ENCODE peak calls at places on chromosomes 16 and 17, in four cellular contexts. J is K562, A is HepG2, T is HCT116. M is an unnamed sample.

GRCh38 chr17:43908111-43908721 is 880 bp upstream of the MPP2 start:
- DNase-seq in A (no peak), T (peak; percentile 62), J (peak; percentile 78), M (no peak)

GRCh38 chr16:75021410-75021809 is 22.6 kb downstream of the ZNRF1 start:
- DNase-seq in J (no peak), A (no peak), T (no peak), M (no peak)

GRCh38 chr16:70529051-70529777 is 5.6 kb downstream of the SF3B3 start:
- DNase-seq in A (peak; percentile 36), T (peak; percentile 15), J (no peak), M (no peak)

GRCh38 chr17:42459256-42459982 is 741 bp downstream of the ATP6V0A1 start:
- DNase-seq in J (peak; percentile 61), A (peak; percentile 65), T (no peak), M (no peak)

GRCh38 chr16:27829975-27830374 is 233.5 kb downstream of the GSG1L start:
- DNase-seq in J (no peak), A (no peak), T (no peak), M (no peak)

GRCh38 chr17:19317359-19318095 is 45.0 kb downstream of the B9D1 start:
- DNase-seq in J (peak; percentile 73), T (peak; percentile 57), A (peak; percentile 89), M (no peak)

GRCh38 chr17:330993-331701 is 21.5 kb downstream of the RPH3AL start:
- DNase-seq in T (no peak), A (no peak), J (no peak), M (no peak)

GRCh38 chr17:17079336-17079735 is 37.1 kb downstream of the MPRIP start:
- DNase-seq in A (no peak), J (no peak), T (no peak), M (no peak)

GRCh38 chr17:34318474-34318873 is 761 bp upstream of the CCL8 start:
- DNase-seq in A (no peak), T (peak; percentile 4), J (peak; percentile 48), M (no peak)

GRCh38 chr17:72092710-72093322 is 28.0 kb upstream of the SOX9 start:
- DNase-seq in J (no peak), A (peak; percentile 98), T (no peak), M (no peak)

GRCh38 chr17:2075336-2076056 is 20.6 kb downstream of the HIC1 start:
- DNase-seq in A (no peak), T (no peak), J (no peak), M (no peak)

GRCh38 chr17:705011-705410 is 9.6 kb downstream of the VPS53 start:
- DNase-seq in T (no peak), J (no peak), A (no peak), M (no peak)

GRCh38 chr17:61997649-61998048 is 67.4 kb downstream of the MED13 start:
- DNase-seq in A (no peak), J (no peak), T (no peak), M (no peak)

GRCh38 chr16:80274576-80275191 is 266.1 kb upstream of the DYNLRB2 start:
- DNase-seq in A (no peak), J (no peak), T (no peak), M (no peak)

GRCh38 chr17:58364270-58364942 is 12.4 kb upstream of the SUPT4H1 start:
- DNase-seq in T (no peak), J (peak; percentile 88), A (peak; percentile 84), M (no peak)

GRCh38 chr17:82691714-82692113 is 6.8 kb downstream of the RAB40B start:
- DNase-seq in T (no peak), J (no peak), A (no peak), M (no peak)

GRCh38 chr17:13589658-13590057 is 12.1 kb downstream of the HS3ST3A1 start:
- DNase-seq in T (no peak), J (no peak), A (no peak), M (no peak)

GRCh38 chr16:53052519-53053501 is at the start of gene CHD9NB:
- DNase-seq in T (peak; percentile 73), A (peak; percentile 89), J (no peak), M (no peak)

GRCh38 chr17:74433421-74434121 is 1.7 kb downstream of the GPRC5C start:
- DNase-seq in J (peak; percentile 48), T (no peak), A (peak; percentile 72), M (no peak)

GRCh38 chr16:48384305-48384981 is 770 bp downstream of the SIAH1 start:
- DNase-seq in A (peak; percentile 41), T (no peak), J (peak; percentile 78), M (no peak)

GRCh38 chr17:33241390-33241789 is 51.7 kb downstream of the ASIC2 start:
- DNase-seq in A (no peak), J (no peak), T (no peak), M (no peak)

GRCh38 chr17:69997332-69997731 is 77.7 kb upstream of the KCNJ16 start:
- DNase-seq in A (no peak), J (no peak), T (no peak), M (no peak)

GRCh38 chr16:2787406-2787805 is at the start of gene PRSS33:
- DNase-seq in T (no peak), A (no peak), J (no peak), M (no peak)

GRCh38 chr17:80491478-80492342 is 15.3 kb upstream of the NPTX1 start:
- DNase-seq in T (no peak), A (peak; percentile 89), J (no peak), M (no peak)

GRCh38 chr16:9578459-9578858 is 487.0 kb downstream of the HAPSTR1 start:
- DNase-seq in A (no peak), J (no peak), T (no peak), M (no peak)

GRCh38 chr17:32870969-32871368 is 6.0 kb downstream of the MYO1D start:
- DNase-seq in T (no peak), A (no peak), J (no peak), M (no peak)

GRCh38 chr17:5585814-5586558 is 1.7 kb upstream of the NLRP1 start:
- DNase-seq in A (no peak), T (no peak), J (no peak), M (no peak)

GRCh38 chr16:29810699-29811169 is 1.3 kb upstream of the PRRT2 start:
- DNase-seq in J (no peak), A (no peak), T (no peak), M (no peak)

GRCh38 chr16:82995927-82996441 is 369.2 kb downstream of the CDH13 start:
- DNase-seq in J (no peak), T (no peak), A (no peak), M (no peak)

GRCh38 chr17:49952912-49953497 is 16.0 kb upstream of the DLX4 start:
- DNase-seq in J (no peak), T (no peak), A (peak; percentile 46), M (no peak)

GRCh38 chr16:964696-965395 is 5.9 kb downstream of the LMF1 start:
- DNase-seq in T (no peak), J (no peak), A (no peak), M (no peak)

GRCh38 chr17:15492186-15492585 is 24.8 kb upstream of the CDRT4 start:
- DNase-seq in T (no peak), J (no peak), A (no peak), M (no peak)
- H3K27ac ChIP-seq in T (no peak overlapping the region), J (peak overlapping the region; percentile 93), A (no peak overlapping the region), M (no peak overlapping the region)

GRCh38 chr17:81511800-81512559 is 619 bp downstream of the ACTG1 start:
- DNase-seq in J (no peak), T (no peak), A (no peak), M (no peak)
- TF ChIP-seq TCF7L2 in J (no peak), T (no peak), A (no peak), M (no peak)

DNA sequence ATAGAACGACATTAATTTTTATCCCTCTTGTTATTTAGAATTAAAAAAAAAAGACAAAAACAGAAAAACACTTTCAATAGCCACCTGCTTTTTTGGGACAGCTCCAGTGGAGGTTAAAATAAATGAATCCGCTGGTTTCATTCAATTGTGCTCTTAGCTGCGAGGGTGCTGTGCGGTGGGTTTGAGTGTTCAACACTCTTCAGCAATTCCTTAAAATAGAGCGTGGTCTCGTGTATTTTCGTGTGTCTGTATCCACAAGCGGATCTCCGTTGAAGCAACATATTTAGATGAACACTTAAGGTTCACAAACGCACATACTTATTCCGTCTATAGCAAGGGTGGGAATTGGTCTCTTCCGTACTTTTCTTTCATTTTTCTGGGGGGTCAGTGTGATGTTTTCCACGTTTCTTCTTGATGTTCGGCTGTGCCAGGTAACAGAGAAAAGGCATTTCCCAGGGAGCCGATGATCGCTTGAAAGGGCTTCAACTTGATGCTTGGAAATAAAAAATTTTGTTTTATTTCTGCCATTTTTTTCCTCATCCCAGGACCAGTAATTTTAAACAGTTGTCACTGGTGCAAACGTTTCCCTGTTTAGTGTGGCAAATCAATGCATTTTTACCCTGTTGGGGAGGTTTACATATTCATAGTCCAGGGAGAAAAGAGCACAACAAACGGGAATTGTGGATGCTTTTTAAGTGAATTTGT is 297.9 kb downstream of the IRF8 start:
- DNase-seq in T (no peak), J (no peak), A (no peak), M (no peak)
- H3K27ac ChIP-seq in T (no peak overlapping the region), J (no peak overlapping the region), A (no peak overlapping the region), M (no peak overlapping the region)

DNA sequence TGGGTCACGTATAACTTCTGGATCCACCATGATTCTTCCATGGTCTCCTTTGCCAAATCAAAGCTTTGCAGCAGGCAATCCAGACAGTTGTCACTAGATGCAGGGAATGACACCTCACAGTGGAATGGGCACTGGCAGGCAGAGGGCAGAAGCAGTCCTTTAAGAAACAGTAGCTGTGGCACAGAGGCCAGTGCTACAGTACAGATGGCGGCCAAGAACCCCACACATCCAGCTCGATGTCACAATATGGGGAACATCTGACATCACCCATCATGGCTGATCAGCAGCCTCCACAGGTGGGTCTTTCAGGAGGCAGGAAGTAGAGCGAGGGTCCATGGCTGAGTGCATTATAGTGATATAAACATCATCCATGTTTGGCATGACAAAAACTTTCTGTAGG is 18.8 kb upstream of the ERN1 start:
- DNase-seq in A (no peak), T (no peak), J (no peak), M (no peak)
- TF ChIP-seq TCF7L2 in A (no peak), T (no peak), J (no peak), M (no peak)